ENCODE peak calls at places on chromosome 18, in four cellular contexts. W is HTR-8/SVneo; G is naive thymus-derived CD8-positive, alpha-beta T cell; D is heart left ventricle. J is an unnamed sample.

GRCh38 chr18:34999734-35000397 is 41.3 kb upstream of the MAPRE2 start:
- DNase-seq in D (no peak), G (no peak), W (no peak), J (no peak)

GRCh38 chr18:37385846-37386435 is 179.7 kb downstream of the CELF4 start:
- DNase-seq in G (peak; percentile 46), W (peak; percentile 13), D (no peak), J (no peak)

GRCh38 chr18:32438173-32438572 is 32.5 kb downstream of the GAREM1 start:
- DNase-seq in W (no peak), G (no peak), D (peak; percentile 74), J (no peak)

GRCh38 chr18:7616661-7617060 is 49.5 kb downstream of the PTPRM start:
- DNase-seq in D (peak; percentile 84), G (no peak), W (no peak), J (no peak)

GRCh38 chr18:2715990-2716389 is 60.5 kb downstream of the SMCHD1 start:
- DNase-seq in W (no peak), D (no peak), G (no peak), J (no peak)

GRCh38 chr18:37721544-37722302 is 156.1 kb upstream of the CELF4 start:
- DNase-seq in G (no peak), D (no peak), W (no peak), J (no peak)

GRCh38 chr18:7155887-7156286 is 38.3 kb upstream of the LAMA1 start:
- DNase-seq in G (no peak), D (no peak), W (no peak), J (no peak)

GRCh38 chr18:58223717-58224424 is 179.8 kb downstream of the NEDD4L start:
- DNase-seq in W (peak; percentile 79), G (no peak), D (no peak), J (no peak)

GRCh38 chr18:11293794-11294193 is 144.4 kb upstream of the PIEZO2 start:
- DNase-seq in G (no peak), D (no peak), W (no peak), J (no peak)

GRCh38 chr18:24656571-24656971 is 196.1 kb downstream of the HRH4 start:
- DNase-seq in W (no peak), D (no peak), G (no peak), J (no peak)

GRCh38 chr18:77108001-77108692 is 24.4 kb downstream of the MBP start:
- DNase-seq in G (no peak), W (peak; percentile 49), D (peak; percentile 39), J (peak; percentile 82)

GRCh38 chr18:3885209-3885792 is 435.3 kb downstream of the TGIF1 start:
- DNase-seq in G (no peak), W (peak; percentile 10), D (no peak), J (no peak)